ENCODE peak calls at places on chromosomes 16 and 17, in seven cellular contexts. One of them, this sample, is unnamed.

GRCh38 chr16:55331648-55332185 is 7.7 kb downstream of the IRX6 start:
- DNase-seq in mammary epithelial cell: no peak
- DNase-seq in OCI-LY7: no peak
- DNase-seq in IMR-90: no peak
- DNase-seq in transverse colon: no peak
- DNase-seq in heart right ventricle: no peak
- DNase-seq in ovary: no peak
- DNase-seq in this sample: no peak

GRCh38 chr16:66359811-66360608 is 6.5 kb upstream of the CDH5 start:
- DNase-seq in mammary epithelial cell: no peak
- DNase-seq in OCI-LY7: no peak
- DNase-seq in IMR-90: no peak
- DNase-seq in transverse colon: no peak
- DNase-seq in heart right ventricle: peak
- DNase-seq in ovary: no peak
- DNase-seq in this sample: no peak

GRCh38 chr16:88508868-88509748 is 56.0 kb downstream of the ZFPM1 start:
- DNase-seq in mammary epithelial cell: no peak
- DNase-seq in OCI-LY7: no peak
- DNase-seq in IMR-90: no peak
- DNase-seq in transverse colon: peak
- DNase-seq in heart right ventricle: no peak
- DNase-seq in ovary: no peak
- DNase-seq in this sample: no peak

GRCh38 chr17:79391808-79392233 is 219.0 kb downstream of the RBFOX3 start:
- DNase-seq in mammary epithelial cell: peak
- DNase-seq in OCI-LY7: peak
- DNase-seq in IMR-90: peak
- DNase-seq in transverse colon: peak
- DNase-seq in heart right ventricle: peak
- DNase-seq in ovary: peak
- DNase-seq in this sample: peak

GRCh38 chr17:40317880-40318834 is 9.2 kb downstream of the RARA start:
- DNase-seq in mammary epithelial cell: peak
- DNase-seq in OCI-LY7: peak
- DNase-seq in IMR-90: peak
- DNase-seq in transverse colon: peak
- DNase-seq in heart right ventricle: peak
- DNase-seq in ovary: peak
- DNase-seq in this sample: peak

GRCh38 chr16:81658373-81658772 is 120.7 kb upstream of the PLCG2 start:
- DNase-seq in mammary epithelial cell: no peak
- DNase-seq in OCI-LY7: no peak
- DNase-seq in IMR-90: no peak
- DNase-seq in transverse colon: no peak
- DNase-seq in heart right ventricle: no peak
- DNase-seq in ovary: no peak
- DNase-seq in this sample: no peak

GRCh38 chr16:52191533-52192134 is 355.3 kb downstream of the TOX3 start:
- DNase-seq in mammary epithelial cell: peak
- DNase-seq in OCI-LY7: peak
- DNase-seq in IMR-90: peak
- DNase-seq in transverse colon: peak
- DNase-seq in heart right ventricle: peak
- DNase-seq in ovary: peak
- DNase-seq in this sample: no peak

GRCh38 chr17:58632324-58633314 is 59.2 kb downstream of the TEX14 start:
- DNase-seq in mammary epithelial cell: no peak
- DNase-seq in OCI-LY7: no peak
- DNase-seq in IMR-90: no peak
- DNase-seq in transverse colon: no peak
- DNase-seq in heart right ventricle: no peak
- DNase-seq in ovary: no peak
- DNase-seq in this sample: no peak

GRCh38 chr17:45740553-45741330 is 43.4 kb upstream of the CRHR1 start:
- DNase-seq in mammary epithelial cell: peak
- DNase-seq in OCI-LY7: peak
- DNase-seq in IMR-90: peak
- DNase-seq in transverse colon: no peak
- DNase-seq in heart right ventricle: no peak
- DNase-seq in ovary: no peak
- DNase-seq in this sample: no peak

GRCh38 chr17:75783803-75784472 is 668 bp upstream of the UNK start:
- DNase-seq in mammary epithelial cell: no peak
- DNase-seq in OCI-LY7: peak
- DNase-seq in IMR-90: no peak
- DNase-seq in transverse colon: peak
- DNase-seq in heart right ventricle: no peak
- DNase-seq in ovary: peak
- DNase-seq in this sample: no peak

GRCh38 chr17:50872710-50873424 is 6.7 kb upstream of the TOB1 start:
- DNase-seq in mammary epithelial cell: peak
- DNase-seq in OCI-LY7: no peak
- DNase-seq in IMR-90: peak
- DNase-seq in transverse colon: no peak
- DNase-seq in heart right ventricle: no peak
- DNase-seq in ovary: no peak
- DNase-seq in this sample: no peak

GRCh38 chr17:13182854-13183253 is 165.0 kb upstream of the ELAC2 start:
- DNase-seq in mammary epithelial cell: no peak
- DNase-seq in OCI-LY7: no peak
- DNase-seq in IMR-90: no peak
- DNase-seq in transverse colon: peak
- DNase-seq in heart right ventricle: no peak
- DNase-seq in ovary: no peak
- DNase-seq in this sample: no peak

GRCh38 chr16:53509906-53510703 is 7.1 kb upstream of the AKTIP start:
- DNase-seq in mammary epithelial cell: peak
- DNase-seq in OCI-LY7: peak
- DNase-seq in IMR-90: peak
- DNase-seq in transverse colon: peak
- DNase-seq in heart right ventricle: peak
- DNase-seq in ovary: peak
- DNase-seq in this sample: no peak

GRCh38 chr16:72554935-72555334 is 383.0 kb upstream of the PMFBP1 start:
- DNase-seq in mammary epithelial cell: peak
- DNase-seq in OCI-LY7: no peak
- DNase-seq in IMR-90: peak
- DNase-seq in transverse colon: no peak
- DNase-seq in heart right ventricle: no peak
- DNase-seq in ovary: no peak
- DNase-seq in this sample: no peak

GRCh38 chr16:47604306-47604705 is 143.2 kb downstream of the PHKB start:
- DNase-seq in mammary epithelial cell: no peak
- DNase-seq in OCI-LY7: no peak
- DNase-seq in IMR-90: no peak
- DNase-seq in transverse colon: no peak
- DNase-seq in heart right ventricle: no peak
- DNase-seq in ovary: no peak
- DNase-seq in this sample: no peak

GRCh38 chr17:62755139-62755851 is 52.8 kb downstream of the MARCHF10 start:
- DNase-seq in mammary epithelial cell: no peak
- DNase-seq in OCI-LY7: no peak
- DNase-seq in IMR-90: peak
- DNase-seq in transverse colon: no peak
- DNase-seq in heart right ventricle: peak
- DNase-seq in ovary: no peak
- DNase-seq in this sample: no peak

GRCh38 chr16:8571061-8571596 is 19.2 kb downstream of the TMEM114 start:
- DNase-seq in mammary epithelial cell: no peak
- DNase-seq in OCI-LY7: no peak
- DNase-seq in IMR-90: peak
- DNase-seq in transverse colon: no peak
- DNase-seq in heart right ventricle: no peak
- DNase-seq in ovary: no peak
- DNase-seq in this sample: no peak

GRCh38 chr16:83389751-83390150 is 418.0 kb upstream of the HSBP1 start:
- DNase-seq in mammary epithelial cell: no peak
- DNase-seq in OCI-LY7: no peak
- DNase-seq in IMR-90: peak
- DNase-seq in transverse colon: no peak
- DNase-seq in heart right ventricle: no peak
- DNase-seq in ovary: no peak
- DNase-seq in this sample: no peak

GRCh38 chr16:83390759-83391158 is 417.0 kb upstream of the HSBP1 start:
- DNase-seq in mammary epithelial cell: no peak
- DNase-seq in OCI-LY7: no peak
- DNase-seq in IMR-90: no peak
- DNase-seq in transverse colon: no peak
- DNase-seq in heart right ventricle: no peak
- DNase-seq in ovary: no peak
- DNase-seq in this sample: no peak

GRCh38 chr16:83393196-83393981 is 414.4 kb upstream of the HSBP1 start:
- DNase-seq in mammary epithelial cell: no peak
- DNase-seq in OCI-LY7: peak
- DNase-seq in IMR-90: peak
- DNase-seq in transverse colon: no peak
- DNase-seq in heart right ventricle: no peak
- DNase-seq in ovary: no peak
- DNase-seq in this sample: peak

GRCh38 chr16:83397601-83398000 is 410.2 kb upstream of the HSBP1 start:
- DNase-seq in mammary epithelial cell: no peak
- DNase-seq in OCI-LY7: no peak
- DNase-seq in IMR-90: no peak
- DNase-seq in transverse colon: no peak
- DNase-seq in heart right ventricle: no peak
- DNase-seq in ovary: no peak
- DNase-seq in this sample: no peak

GRCh38 chr16:83392743-83393142 is 415.0 kb upstream of the HSBP1 start:
- DNase-seq in mammary epithelial cell: no peak
- DNase-seq in OCI-LY7: no peak
- DNase-seq in IMR-90: no peak
- DNase-seq in transverse colon: no peak
- DNase-seq in heart right ventricle: no peak
- DNase-seq in ovary: no peak
- DNase-seq in this sample: no peak
- TF ChIP-seq CTCF in mammary epithelial cell: no peak
- TF ChIP-seq CTCF in OCI-LY7: no peak
- TF ChIP-seq CTCF in IMR-90: no peak
- TF ChIP-seq CTCF in transverse colon: no peak
- TF ChIP-seq CTCF in heart right ventricle: no peak
- TF ChIP-seq CTCF in ovary: no peak
- TF ChIP-seq CTCF in this sample: no peak

GRCh38 chr16:30941600-30942420 is 7.1 kb upstream of the ORAI3 start:
- DNase-seq in mammary epithelial cell: peak
- DNase-seq in OCI-LY7: peak
- DNase-seq in IMR-90: peak
- DNase-seq in transverse colon: peak
- DNase-seq in heart right ventricle: peak
- DNase-seq in ovary: peak
- DNase-seq in this sample: no peak

GRCh38 chr16:30937692-30938091 is 11.2 kb upstream of the ORAI3 start:
- DNase-seq in mammary epithelial cell: no peak
- DNase-seq in OCI-LY7: no peak
- DNase-seq in IMR-90: no peak
- DNase-seq in transverse colon: no peak
- DNase-seq in heart right ventricle: no peak
- DNase-seq in ovary: no peak
- DNase-seq in this sample: no peak

GRCh38 chr16:30944352-30944751 is 4.5 kb upstream of the ORAI3 start:
- DNase-seq in mammary epithelial cell: no peak
- DNase-seq in OCI-LY7: no peak
- DNase-seq in IMR-90: no peak
- DNase-seq in transverse colon: no peak
- DNase-seq in heart right ventricle: no peak
- DNase-seq in ovary: no peak
- DNase-seq in this sample: no peak

GRCh38 chr16:30946671-30947532 is 2.0 kb upstream of the ORAI3 start:
- DNase-seq in mammary epithelial cell: no peak
- DNase-seq in OCI-LY7: no peak
- DNase-seq in IMR-90: no peak
- DNase-seq in transverse colon: no peak
- DNase-seq in heart right ventricle: no peak
- DNase-seq in ovary: peak
- DNase-seq in this sample: no peak

DNA sequence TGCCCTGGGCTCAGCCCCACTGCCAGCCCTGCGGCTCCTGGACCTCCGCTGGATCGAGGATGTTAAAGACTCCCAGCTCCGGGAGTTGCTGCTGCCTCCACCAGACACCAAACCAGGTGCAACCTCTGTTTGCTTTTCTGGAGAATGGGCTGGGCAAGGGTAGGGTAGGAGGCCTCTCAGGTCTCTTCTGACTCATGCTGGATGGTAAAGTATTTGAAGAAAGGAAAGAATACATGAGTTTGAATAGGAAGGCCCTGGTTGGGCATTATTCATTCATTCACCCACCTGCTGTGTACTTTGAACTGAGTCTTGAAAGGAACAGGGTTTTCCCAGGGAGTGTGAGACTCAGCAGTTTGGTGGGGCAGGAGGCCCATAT is 6.5 kb upstream of the ORAI3 start:
- DNase-seq in mammary epithelial cell: no peak
- DNase-seq in OCI-LY7: no peak
- DNase-seq in IMR-90: no peak
- DNase-seq in transverse colon: no peak
- DNase-seq in heart right ventricle: no peak
- DNase-seq in ovary: no peak
- DNase-seq in this sample: no peak
- H3K4me3 ChIP-seq in mammary epithelial cell: no peak
- H3K4me3 ChIP-seq in OCI-LY7: no peak
- H3K4me3 ChIP-seq in IMR-90: no peak
- H3K4me3 ChIP-seq in transverse colon: no peak
- H3K4me3 ChIP-seq in heart right ventricle: no peak
- H3K4me3 ChIP-seq in ovary: no peak
- H3K4me3 ChIP-seq in this sample: no peak

GRCh38 chr17:4795168-4795567 is 796 bp upstream of the PSMB6 start:
- DNase-seq in mammary epithelial cell: no peak
- DNase-seq in OCI-LY7: no peak
- DNase-seq in IMR-90: no peak
- DNase-seq in transverse colon: no peak
- DNase-seq in heart right ventricle: no peak
- DNase-seq in ovary: no peak
- DNase-seq in this sample: no peak
- H3K27ac ChIP-seq in mammary epithelial cell: no peak
- H3K27ac ChIP-seq in OCI-LY7: no peak
- H3K27ac ChIP-seq in IMR-90: no peak
- H3K27ac ChIP-seq in transverse colon: peak
- H3K27ac ChIP-seq in heart right ventricle: no peak
- H3K27ac ChIP-seq in ovary: no peak
- H3K27ac ChIP-seq in this sample: no peak

GRCh38 chr17:19650826-19651225 is 2.3 kb downstream of the ALDH3A2 start:
- DNase-seq in mammary epithelial cell: peak
- DNase-seq in OCI-LY7: no peak
- DNase-seq in IMR-90: peak
- DNase-seq in transverse colon: no peak
- DNase-seq in heart right ventricle: no peak
- DNase-seq in ovary: no peak
- DNase-seq in this sample: no peak

GRCh38 chr17:19646788-19647696 is 1.5 kb upstream of the ALDH3A2 start:
- DNase-seq in mammary epithelial cell: peak
- DNase-seq in OCI-LY7: no peak
- DNase-seq in IMR-90: no peak
- DNase-seq in transverse colon: no peak
- DNase-seq in heart right ventricle: no peak
- DNase-seq in ovary: peak
- DNase-seq in this sample: no peak

GRCh38 chr17:19647697-19648474 is 665 bp upstream of the ALDH3A2 start:
- DNase-seq in mammary epithelial cell: peak
- DNase-seq in OCI-LY7: peak
- DNase-seq in IMR-90: peak
- DNase-seq in transverse colon: peak
- DNase-seq in heart right ventricle: peak
- DNase-seq in ovary: peak
- DNase-seq in this sample: peak

GRCh38 chr17:19651461-19652238 is 3.1 kb downstream of the ALDH3A2 start:
- DNase-seq in mammary epithelial cell: peak
- DNase-seq in OCI-LY7: no peak
- DNase-seq in IMR-90: no peak
- DNase-seq in transverse colon: no peak
- DNase-seq in heart right ventricle: no peak
- DNase-seq in ovary: no peak
- DNase-seq in this sample: no peak

GRCh38 chr17:19648475-19649406 is at the start of gene ALDH3A2:
- DNase-seq in mammary epithelial cell: peak
- DNase-seq in OCI-LY7: peak
- DNase-seq in IMR-90: peak
- DNase-seq in transverse colon: peak
- DNase-seq in heart right ventricle: peak
- DNase-seq in ovary: peak
- DNase-seq in this sample: peak
- TF ChIP-seq CTCF in mammary epithelial cell: no peak
- TF ChIP-seq CTCF in OCI-LY7: no peak
- TF ChIP-seq CTCF in IMR-90: no peak
- TF ChIP-seq CTCF in transverse colon: no peak
- TF ChIP-seq CTCF in heart right ventricle: no peak
- TF ChIP-seq CTCF in ovary: peak
- TF ChIP-seq CTCF in this sample: peak

This sample was measured in ascending aorta.